ENCODE peak calls at places on chromosomes 16 and 17, in seven cellular contexts. C is H1, V is T47D, G is GM12878, J is HCT116, Y is HepG2, T is K562. B is an unnamed sample.

GRCh38 chr17:64320613-64321553 is 57.8 kb upstream of the TEX2 start:
- DNase-seq in C (peak), J (peak), V (peak), Y (peak), T (peak), G (no peak), B (peak)

GRCh38 chr17:27793906-27794380 is 6.4 kb downstream of the NOS2 start:
- DNase-seq in V (no peak), J (no peak), C (no peak), G (no peak), Y (no peak), T (no peak), B (peak)

GRCh38 chr17:32274101-32274500 is 8.5 kb downstream of the RHBDL3 start:
- DNase-seq in Y (no peak), T (no peak), V (no peak), J (no peak), C (no peak), G (no peak), B (no peak)

GRCh38 chr17:70473049-70473448 is 303.7 kb downstream of the KCNJ2 start:
- DNase-seq in C (no peak), J (no peak), Y (no peak), T (no peak), V (no peak), G (no peak), B (no peak)

GRCh38 chr17:42819939-42820535 is 4.0 kb downstream of the BECN1 start:
- DNase-seq in C (no peak), V (no peak), G (no peak), J (peak), Y (peak), T (peak), B (peak)

GRCh38 chr16:28291651-28292626 is at the start of gene SBK1:
- DNase-seq in J (peak), G (peak), C (no peak), T (peak), V (peak), Y (peak), B (peak)

GRCh38 chr16:72560617-72561016 is 388.7 kb upstream of the PMFBP1 start:
- DNase-seq in C (no peak), Y (peak), T (no peak), J (no peak), G (no peak), V (no peak), B (no peak)

GRCh38 chr17:65455972-65456343 is 105.5 kb downstream of the AXIN2 start:
- DNase-seq in C (peak), G (no peak), V (no peak), J (no peak), T (no peak), Y (peak), B (peak)

GRCh38 chr16:57897053-57897784 is 73.7 kb downstream of the CNGB1 start:
- DNase-seq in T (no peak), C (no peak), Y (no peak), V (no peak), G (no peak), J (no peak), B (no peak)

GRCh38 chr16:85835956-85836705 is 36.6 kb downstream of the COX4I1 start:
- DNase-seq in V (no peak), T (no peak), G (no peak), J (no peak), C (no peak), Y (no peak), B (no peak)

GRCh38 chr16:54673353-54673752 is 257.3 kb upstream of the IRX5 start:
- DNase-seq in V (no peak), J (no peak), G (no peak), T (no peak), C (no peak), Y (no peak), B (no peak)

GRCh38 chr17:32536736-32537646 is 50.2 kb downstream of the CDK5R1 start:
- DNase-seq in J (no peak), G (no peak), C (no peak), T (no peak), V (no peak), Y (no peak), B (no peak)

GRCh38 chr16:82181456-82182185 is 11.6 kb upstream of the MPHOSPH6 start:
- DNase-seq in C (no peak), J (no peak), Y (no peak), T (no peak), V (no peak), G (no peak), B (no peak)

GRCh38 chr16:77298638-77299360 is 99.6 kb downstream of the SYCE1L start:
- DNase-seq in G (no peak), C (no peak), J (no peak), Y (no peak), T (no peak), V (no peak), B (no peak)

GRCh38 chr17:4187076-4187475 is 44.1 kb downstream of the CYB5D2 start:
- DNase-seq in Y (no peak), C (no peak), T (no peak), V (peak), J (no peak), G (no peak), B (no peak)

GRCh38 chr17:67998466-67998865 is 2.2 kb upstream of the C17orf58 start:
- DNase-seq in G (no peak), Y (no peak), C (no peak), J (no peak), V (no peak), T (no peak), B (no peak)

GRCh38 chr17:37790153-37790552 is 45.3 kb upstream of the HNF1B start:
- DNase-seq in G (no peak), V (no peak), C (no peak), J (no peak), Y (no peak), T (no peak), B (no peak)

GRCh38 chr17:37789166-37789565 is 44.3 kb upstream of the HNF1B start:
- DNase-seq in C (no peak), G (no peak), T (no peak), J (no peak), Y (no peak), V (peak), B (no peak)

GRCh38 chr17:37788531-37788930 is 43.7 kb upstream of the HNF1B start:
- DNase-seq in J (no peak), Y (no peak), G (no peak), V (no peak), T (no peak), C (no peak), B (no peak)

GRCh38 chr17:37786481-37786880 is 41.6 kb upstream of the HNF1B start:
- DNase-seq in V (no peak), J (no peak), Y (no peak), C (no peak), G (no peak), T (no peak), B (no peak)

GRCh38 chr17:37787055-37787720 is 42.3 kb upstream of the HNF1B start:
- DNase-seq in V (no peak), C (no peak), T (no peak), G (no peak), Y (peak), J (no peak), B (no peak)
- TF ChIP-seq JUND in V (no peak), C (no peak), T (no peak), G (no peak), Y (no peak), J (no peak), B (no peak)

GRCh38 chr17:6135996-6136395 is 65.8 kb downstream of the WSCD1 start:
- DNase-seq in J (no peak), G (no peak), V (no peak), Y (no peak), C (no peak), T (no peak), B (no peak)
- TF ChIP-seq JUND in J (no peak), G (no peak), V (no peak), Y (no peak), C (no peak), T (no peak), B (no peak)

GRCh38 chr16:16865374-16865773 is 486.4 kb downstream of the NPIPA7 start:
- DNase-seq in V (no peak), C (no peak), Y (no peak), J (no peak), T (no peak), G (no peak), B (no peak)

GRCh38 chr16:16857603-16858283 is 478.8 kb downstream of the NPIPA7 start:
- DNase-seq in T (no peak), G (no peak), V (no peak), Y (peak), C (no peak), J (no peak), B (no peak)

GRCh38 chr16:16864536-16864935 is 485.6 kb downstream of the NPIPA7 start:
- DNase-seq in V (no peak), T (no peak), Y (no peak), G (no peak), C (no peak), J (no peak), B (no peak)

GRCh38 chr16:16863672-16864071 is 484.7 kb downstream of the NPIPA7 start:
- DNase-seq in T (no peak), C (no peak), G (no peak), V (no peak), Y (no peak), J (no peak), B (no peak)

GRCh38 chr16:16861546-16861945 is 482.6 kb downstream of the NPIPA7 start:
- DNase-seq in T (peak), V (peak), Y (peak), G (peak), C (no peak), J (peak), B (peak)
- TF ChIP-seq JUND in T (no peak), V (no peak), Y (no peak), G (no peak), C (no peak), J (no peak), B (no peak)

GRCh38 chr17:49290690-49291326 is 60.2 kb upstream of the PHOSPHO1 start:
- DNase-seq in Y (peak), T (peak), V (peak), J (peak), G (no peak), C (no peak), B (peak)
- TF ChIP-seq JUND in Y (no peak), T (no peak), V (no peak), J (no peak), G (no peak), C (no peak), B (no peak)

GRCh38 chr16:29910819-29911675 is 10.8 kb downstream of the ASPHD1 start:
- DNase-seq in T (no peak), G (no peak), J (no peak), C (no peak), V (no peak), Y (no peak), B (no peak)
- TF ChIP-seq JUND in T (no peak), G (no peak), J (no peak), C (no peak), V (no peak), Y (no peak), B (no peak)

DNA sequence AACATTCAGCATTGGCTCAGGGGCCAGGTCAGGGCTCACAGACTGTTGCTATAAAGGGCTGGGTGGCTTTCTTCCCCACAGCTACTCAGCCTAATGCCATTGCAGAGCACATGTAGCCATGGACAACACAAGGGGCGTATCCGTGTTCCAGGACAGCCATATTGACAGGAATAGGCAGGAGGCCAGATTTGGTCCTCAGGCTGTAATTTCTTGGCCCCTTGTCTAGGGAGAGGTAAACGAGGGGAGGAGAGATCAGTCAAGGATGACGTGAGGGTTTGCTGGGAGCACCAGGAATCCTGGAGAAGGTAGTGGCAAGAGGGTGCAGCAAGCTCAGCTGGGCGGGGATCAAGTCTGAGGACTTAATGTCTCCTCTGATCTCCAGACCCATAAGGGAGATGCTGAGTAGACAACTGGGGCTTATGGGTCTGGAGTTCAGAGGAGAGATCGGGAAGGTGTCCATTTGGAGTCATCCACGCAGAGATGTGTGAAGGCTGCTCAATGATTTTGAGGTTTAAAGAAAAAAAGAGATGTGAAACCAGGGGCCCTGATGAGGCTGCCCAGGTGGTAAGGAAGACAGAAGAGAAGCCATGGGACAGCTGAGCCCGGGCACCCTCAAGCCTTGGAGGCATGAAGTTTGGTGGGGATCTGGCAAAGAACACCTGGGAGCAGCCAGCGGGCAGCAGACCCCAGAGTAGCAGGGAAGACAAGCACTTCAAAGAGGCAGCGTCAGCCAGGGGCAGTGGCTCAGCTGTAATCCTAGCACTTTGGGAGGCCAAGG is 21.0 kb upstream of the MYO15B start:
- DNase-seq in T (no peak), C (no peak), V (no peak), Y (no peak), J (no peak), G (no peak), B (no peak)
- TF ChIP-seq JUND in T (no peak), C (no peak), V (no peak), Y (no peak), J (no peak), G (no peak), B (no peak)

GRCh38 chr17:979539-980405 is at the start of gene NXN:
- DNase-seq in V (peak), T (peak), Y (peak), C (no peak), G (no peak), J (no peak), B (peak)
- TF ChIP-seq JUND in V (no peak), T (no peak), Y (no peak), C (no peak), G (no peak), J (no peak), B (no peak)

DNA sequence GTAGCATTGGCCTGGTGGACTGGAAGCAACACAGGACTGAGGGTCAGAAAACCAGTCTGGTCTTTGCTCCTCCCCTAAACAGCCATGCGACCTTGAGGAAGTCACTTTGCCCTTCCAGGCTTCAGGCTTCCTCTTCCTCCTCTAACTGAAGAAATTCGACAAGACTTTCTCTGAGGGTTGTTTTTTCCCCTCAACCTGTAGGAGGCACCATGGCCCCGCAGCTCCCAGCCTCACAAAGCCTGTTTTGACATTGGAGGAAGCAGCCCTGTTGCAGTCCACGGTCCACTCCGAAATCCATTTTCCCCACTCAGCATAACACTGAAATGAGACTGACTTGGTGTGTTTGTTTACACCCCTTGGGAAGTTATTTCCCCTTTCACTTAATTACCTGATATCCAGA is 41.2 kb upstream of the PIRT start:
- DNase-seq in J (no peak), G (no peak), V (no peak), T (peak), Y (no peak), C (no peak), B (peak)
- TF ChIP-seq JUND in J (no peak), G (no peak), V (no peak), T (no peak), Y (no peak), C (no peak), B (no peak)

GRCh38 chr17:73357318-73357717 is 45.5 kb upstream of the CDC42EP4 start:
- DNase-seq in G (no peak), C (no peak), T (no peak), Y (no peak), V (no peak), J (no peak), B (peak)

GRCh38 chr17:73359987-73360410 is 48.2 kb upstream of the CDC42EP4 start:
- DNase-seq in Y (peak), T (no peak), J (peak), V (peak), C (peak), G (no peak), B (peak)

GRCh38 chr17:73357981-73358380 is 46.2 kb upstream of the CDC42EP4 start:
- DNase-seq in Y (no peak), T (no peak), G (no peak), J (no peak), C (no peak), V (no peak), B (no peak)

GRCh38 chr17:73359255-73359816 is 47.5 kb upstream of the CDC42EP4 start:
- DNase-seq in C (no peak), T (no peak), G (no peak), V (no peak), J (no peak), Y (no peak), B (no peak)

GRCh38 chr17:73358668-73359067 is 46.9 kb upstream of the CDC42EP4 start:
- DNase-seq in Y (no peak), V (no peak), T (no peak), J (no peak), G (no peak), C (no peak), B (no peak)
- TF ChIP-seq JUND in Y (no peak), V (no peak), T (no peak), J (no peak), G (no peak), C (no peak), B (no peak)

GRCh38 chr17:55570360-55570759 is 59.1 kb upstream of the SMIM36 start:
- DNase-seq in J (no peak), Y (no peak), T (no peak), G (no peak), V (no peak), C (no peak), B (no peak)

GRCh38 chr17:55564077-55564476 is 52.8 kb upstream of the SMIM36 start:
- DNase-seq in J (no peak), Y (no peak), V (no peak), G (no peak), C (no peak), T (no peak), B (no peak)

GRCh38 chr17:55563363-55563762 is 52.1 kb upstream of the SMIM36 start:
- DNase-seq in C (no peak), T (no peak), V (no peak), Y (no peak), G (no peak), J (no peak), B (no peak)

GRCh38 chr17:55571095-55571494 is 59.8 kb upstream of the SMIM36 start:
- DNase-seq in V (no peak), C (no peak), Y (no peak), J (no peak), T (no peak), G (no peak), B (no peak)

DNA sequence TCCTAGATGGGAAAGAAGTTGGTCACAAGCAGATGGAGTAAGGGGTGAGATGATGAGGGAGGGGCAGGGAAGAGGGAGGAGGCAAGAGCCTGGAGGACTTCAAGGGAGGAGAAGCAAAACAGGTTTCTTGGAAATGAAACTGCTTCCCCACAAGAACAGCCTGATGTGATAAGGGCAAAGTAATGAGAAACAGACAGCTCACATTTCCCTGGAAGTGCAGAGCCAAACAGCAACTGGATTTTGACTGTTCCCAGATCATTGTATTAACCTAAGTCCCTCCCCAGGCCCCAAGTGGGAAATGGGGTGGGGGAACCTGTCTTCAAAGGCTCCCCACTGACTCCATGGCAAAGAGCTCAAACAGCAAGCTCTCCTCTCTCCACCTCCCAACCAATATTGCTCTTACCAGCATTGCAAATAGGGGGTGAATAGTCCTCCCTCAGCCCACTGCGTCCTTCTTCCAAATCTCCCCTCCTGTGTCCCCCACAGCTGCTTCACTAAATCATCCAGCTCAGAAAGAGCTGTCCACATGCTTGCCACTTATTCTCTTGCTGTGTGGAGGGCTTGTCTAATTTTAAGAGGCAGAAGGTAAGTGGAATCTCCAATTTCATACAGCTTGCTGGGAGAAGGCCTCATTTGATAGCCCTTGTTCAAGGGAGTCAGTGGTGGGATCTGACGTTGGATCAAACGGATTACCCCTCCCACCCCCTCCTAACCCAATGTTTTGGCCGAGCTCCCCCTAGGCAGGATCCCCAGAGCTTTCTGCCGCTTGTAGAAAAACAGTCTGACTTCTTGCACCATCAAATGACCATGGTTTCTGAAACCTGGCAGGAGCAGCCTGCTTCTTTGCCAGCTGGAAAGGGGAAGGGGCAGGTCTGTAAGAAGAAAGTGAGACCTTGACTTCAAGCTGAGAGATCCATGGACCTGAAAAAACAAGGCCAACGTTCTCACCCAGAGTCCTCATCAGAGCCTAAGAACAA is 56.3 kb upstream of the SMIM36 start:
- DNase-seq in C (no peak), Y (no peak), J (no peak), G (no peak), T (peak), V (no peak), B (peak)
- TF ChIP-seq JUND in C (no peak), Y (no peak), J (no peak), G (no peak), T (peak), V (no peak), B (no peak)

B was measured in SK-N-SH.